ENCODE peak calls at places on chromosomes 1 and 21, in nine cellular contexts. F, U, N, R, J, C, T, L and Q are unnamed samples.

GRCh38 chr1:103948526-103948925 is 198.8 kb downstream of the AMY1C start:
- DNase-seq in T (no peak), C (no peak), N (no peak), R (no peak), J (no peak), L (no peak), F (no peak), U (no peak), Q (no peak)

GRCh38 chr1:94298861-94299260 is 61.5 kb upstream of the ARHGAP29 start:
- DNase-seq in R (no peak), N (no peak), U (no peak), J (no peak), C (no peak), T (no peak), L (peak), F (no peak), Q (no peak)

GRCh38 chr1:84257617-84258016 is 43.9 kb upstream of the SAMD13 start:
- DNase-seq in J (no peak), N (no peak), L (peak), R (no peak), T (no peak), F (no peak), U (no peak), C (no peak), Q (no peak)

GRCh38 chr1:193325771-193326170 is 139.4 kb upstream of the B3GALT2 start:
- DNase-seq in C (no peak), N (no peak), R (no peak), U (no peak), T (no peak), J (peak), F (no peak), L (no peak), Q (no peak)

GRCh38 chr1:161330346-161330745 is 16.2 kb downstream of the SDHC start:
- DNase-seq in J (no peak), F (no peak), C (no peak), T (no peak), R (no peak), U (no peak), N (no peak), L (no peak), Q (no peak)

GRCh38 chr1:45929257-45929687 is 125.9 kb downstream of the MAST2 start:
- DNase-seq in C (no peak), J (peak), R (no peak), U (peak), L (peak), T (no peak), N (no peak), F (no peak), Q (no peak)

GRCh38 chr1:17184161-17184665 is 20.7 kb upstream of the PADI1 start:
- DNase-seq in L (no peak), U (no peak), C (no peak), J (no peak), N (no peak), R (no peak), T (no peak), F (no peak), Q (no peak)

GRCh38 chr1:112061852-112062451 is 72.5 kb upstream of the KCND3 start:
- DNase-seq in N (no peak), R (no peak), J (no peak), T (no peak), U (no peak), L (no peak), F (no peak), C (no peak), Q (no peak)

GRCh38 chr1:149995927-149996326 is 14.6 kb downstream of the OTUD7B start:
- DNase-seq in L (no peak), T (no peak), N (no peak), U (no peak), F (no peak), R (no peak), J (peak), C (no peak), Q (no peak)

DNA sequence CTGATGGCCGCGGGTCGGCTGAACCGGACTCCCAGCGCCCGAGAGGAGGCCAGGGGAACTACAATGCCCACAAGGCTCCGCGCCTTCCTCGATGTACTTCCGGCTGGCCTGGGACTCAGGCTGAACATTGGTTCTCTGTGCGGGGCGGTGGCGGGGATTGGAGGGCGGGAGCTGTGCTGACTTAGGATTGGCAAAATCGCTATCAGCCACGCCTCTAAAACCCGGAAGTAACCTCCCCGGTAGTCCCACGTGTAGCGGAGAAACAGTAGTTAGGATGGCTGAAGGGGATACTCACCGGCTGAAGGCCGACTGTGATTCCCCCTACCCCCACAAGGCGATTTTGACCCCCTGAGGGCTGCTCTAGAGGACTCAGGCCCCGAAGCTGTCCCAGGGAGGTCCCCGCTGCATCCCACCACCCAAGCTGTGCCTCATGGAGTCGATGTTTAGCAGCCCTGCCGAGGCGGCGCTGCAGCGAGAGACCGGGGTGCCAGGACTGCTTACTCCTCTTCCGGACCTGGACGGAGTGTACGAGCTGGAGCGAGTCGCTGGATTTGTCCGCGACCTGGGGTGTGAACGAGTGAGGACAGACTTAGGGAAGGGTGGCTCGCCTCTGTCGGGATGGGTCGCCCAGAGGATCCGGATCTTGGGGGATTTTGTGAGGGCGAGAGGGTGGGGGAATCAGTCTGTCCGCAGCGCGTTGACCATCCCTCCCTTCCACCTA is at the start of gene DPH2:
- DNase-seq in J (peak), L (peak), C (peak), U (peak), F (peak), T (peak), N (peak), R (peak), Q (peak)
- TF ChIP-seq CTCF in J (no peak), L (peak), C (peak), U (peak), F (no peak), T (no peak), N (peak), R (no peak), Q (no peak)

GRCh38 chr1:53359934-53360276 is 32.0 kb upstream of the LRP8 start:
- DNase-seq in R (no peak), C (no peak), U (no peak), T (no peak), N (no peak), J (no peak), L (no peak), F (no peak), Q (no peak)

GRCh38 chr1:53361541-53361961 is 33.7 kb upstream of the LRP8 start:
- DNase-seq in F (no peak), L (no peak), C (no peak), R (no peak), T (no peak), N (peak), J (no peak), U (no peak), Q (no peak)

GRCh38 chr1:53365405-53366063 is 37.7 kb upstream of the LRP8 start:
- DNase-seq in L (peak), N (peak), J (no peak), T (no peak), U (no peak), C (no peak), R (no peak), F (no peak), Q (no peak)

GRCh38 chr1:53362270-53362669 is 34.4 kb upstream of the LRP8 start:
- DNase-seq in T (no peak), C (no peak), R (no peak), J (no peak), N (peak), U (no peak), F (no peak), L (no peak), Q (no peak)

DNA sequence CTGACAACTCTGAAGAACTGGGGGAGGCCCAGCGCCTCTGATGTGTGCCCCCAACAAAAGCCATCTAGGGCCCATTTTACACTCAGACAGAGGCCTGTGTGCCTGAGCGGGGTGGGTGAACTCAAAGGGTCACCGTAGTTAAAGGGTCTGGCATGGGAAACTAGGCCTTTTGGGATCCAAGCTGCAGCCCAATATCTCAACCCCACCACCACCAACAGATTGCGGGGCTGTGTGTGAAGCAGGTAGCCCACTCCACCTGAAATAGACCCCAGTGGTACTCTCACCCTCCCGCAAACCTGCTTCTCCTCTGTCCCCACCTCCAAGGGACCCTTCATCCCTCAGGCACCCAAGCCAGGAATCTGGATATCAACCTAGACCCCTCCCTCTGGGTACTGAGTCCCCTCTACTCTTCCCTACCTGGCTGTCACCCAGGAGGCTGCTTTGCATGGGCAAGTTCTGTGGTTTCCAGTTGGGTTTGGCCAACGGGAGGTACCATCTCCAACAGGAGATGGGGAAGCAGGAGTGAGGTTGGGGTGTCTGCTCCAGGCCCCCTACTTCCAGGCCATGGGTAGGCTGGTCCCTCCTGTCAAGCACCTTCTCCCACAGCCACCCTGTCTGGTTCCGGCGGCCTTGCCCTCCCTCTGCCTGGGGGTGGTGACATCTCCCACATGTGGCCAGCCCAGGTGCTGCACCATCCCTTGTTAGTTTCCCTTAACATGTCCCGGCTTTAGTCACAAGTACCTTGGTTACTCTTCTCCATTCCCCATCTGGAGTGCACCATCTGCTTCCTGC is 35.2 kb upstream of the LRP8 start:
- DNase-seq in J (no peak), C (no peak), U (no peak), R (no peak), N (peak), T (no peak), L (no peak), F (no peak), Q (no peak)
- TF ChIP-seq CTCF in J (no peak), C (no peak), U (no peak), R (no peak), N (no peak), T (no peak), L (no peak), F (no peak), Q (no peak)

GRCh38 chr1:199287632-199288031 is 648.8 kb downstream of the PTPRC start:
- DNase-seq in U (no peak), J (no peak), R (no peak), N (no peak), C (no peak), L (no peak), F (no peak), T (no peak), Q (no peak)
- TF ChIP-seq CTCF in U (no peak), J (no peak), R (peak), N (no peak), C (no peak), L (no peak), F (no peak), T (no peak), Q (peak)

GRCh38 chr1:165629131-165629530 is 1.9 kb upstream of the MGST3 start:
- DNase-seq in R (no peak), U (no peak), C (no peak), J (no peak), N (no peak), F (no peak), T (no peak), L (no peak), Q (no peak)

GRCh38 chr1:165630629-165631402 is at the start of gene MGST3:
- DNase-seq in N (peak), T (peak), C (peak), R (peak), L (peak), J (peak), U (peak), F (peak), Q (peak)

GRCh38 chr1:165628127-165628857 is 2.7 kb upstream of the MGST3 start:
- DNase-seq in T (no peak), U (no peak), L (no peak), J (no peak), C (no peak), F (no peak), N (no peak), R (no peak), Q (no peak)

GRCh38 chr1:165631403-165632151 is 543 bp downstream of the MGST3 start:
- DNase-seq in J (peak), U (peak), F (peak), N (no peak), R (peak), L (peak), T (peak), C (peak), Q (peak)

DNA sequence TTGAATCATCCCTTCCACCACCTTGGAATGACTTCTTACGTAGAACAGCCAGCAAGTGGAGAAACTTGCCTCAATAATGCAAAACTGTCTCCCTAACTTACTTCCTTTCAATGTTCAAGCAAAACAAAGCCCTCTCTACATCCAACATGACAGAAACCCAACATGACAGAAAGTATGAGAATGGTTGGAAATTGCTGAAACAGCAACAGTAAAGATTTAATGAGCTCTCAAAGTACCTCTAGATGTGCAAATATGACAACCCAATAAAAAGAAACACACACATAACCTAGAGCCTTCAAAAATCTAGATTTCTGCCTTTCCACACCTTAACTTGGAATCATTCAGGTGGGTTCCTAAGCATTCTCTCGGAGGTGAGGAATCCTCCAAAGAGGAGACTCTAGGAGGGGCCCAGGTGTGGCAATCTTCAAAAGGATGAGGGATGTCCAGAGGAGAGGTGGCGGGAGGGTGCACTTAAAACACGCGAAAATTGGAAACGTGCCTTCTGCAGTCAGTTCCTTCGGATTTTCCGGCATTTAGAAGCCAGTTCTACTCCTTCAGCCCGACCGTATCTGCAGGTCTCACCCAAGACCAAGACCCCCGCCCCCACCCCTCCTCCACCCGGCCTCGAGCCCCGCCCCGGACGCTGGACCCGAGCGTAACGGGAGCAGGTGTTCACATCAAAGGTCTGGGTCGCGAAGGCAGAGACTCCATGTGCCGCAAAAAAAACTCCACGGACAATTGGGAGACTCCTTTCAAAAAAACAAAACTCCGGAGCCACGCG is 996 bp upstream of the MGST3 start:
- DNase-seq in T (no peak), L (no peak), C (no peak), J (no peak), N (no peak), F (no peak), R (no peak), U (no peak), Q (no peak)
- TF ChIP-seq CTCF in T (no peak), L (no peak), C (no peak), J (no peak), N (no peak), F (no peak), R (no peak), U (no peak), Q (no peak)

GRCh38 chr21:44802396-44803153 is 955 bp upstream of the UBE2G2 start:
- DNase-seq in T (peak), L (no peak), F (no peak), J (no peak), U (no peak), C (no peak), N (no peak), R (peak), Q (no peak)
- TF ChIP-seq CTCF in T (no peak), L (no peak), F (no peak), J (no peak), U (no peak), C (no peak), N (no peak), R (no peak), Q (no peak)

DNA sequence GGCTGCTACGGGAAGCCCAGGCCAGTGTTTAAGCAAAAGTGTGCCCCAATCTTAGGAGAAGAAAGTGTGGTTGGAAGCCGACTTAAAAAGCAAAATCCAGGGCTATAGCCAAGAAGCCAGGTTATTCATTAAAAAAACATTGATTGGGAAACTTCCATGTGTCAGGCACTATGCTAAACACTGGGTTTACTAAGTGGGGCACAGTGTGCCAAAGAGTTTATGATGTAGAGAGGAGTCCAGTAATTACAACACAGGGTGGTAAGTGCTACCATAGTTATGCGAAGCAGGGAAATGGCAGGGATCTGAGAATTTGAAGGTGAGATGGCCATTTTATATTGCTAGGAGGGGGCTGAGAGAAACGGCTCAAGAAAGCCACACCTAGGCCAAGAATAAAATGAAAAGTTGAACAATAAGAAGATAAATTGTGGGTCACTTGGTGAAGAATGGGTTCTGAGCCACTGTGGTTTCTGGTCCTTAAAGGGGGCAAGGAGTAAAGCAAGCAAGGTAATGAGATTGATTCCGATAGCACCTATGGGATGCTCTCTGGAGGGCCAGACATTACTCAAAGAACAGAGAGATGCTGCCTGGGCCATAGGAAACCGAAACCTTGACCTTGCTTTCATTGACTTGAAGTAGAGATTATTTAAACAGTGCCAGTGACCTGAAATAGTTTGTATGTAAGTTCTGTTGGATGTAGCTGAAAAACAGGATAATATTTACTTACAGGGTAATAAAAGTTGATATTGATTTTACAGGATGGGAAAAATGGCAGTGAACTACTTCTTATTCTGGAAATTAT is 177.8 kb downstream of the GIPC2 start:
- DNase-seq in U (no peak), J (peak), R (no peak), N (no peak), L (peak), T (no peak), F (peak), C (no peak), Q (no peak)
- TF ChIP-seq CTCF in U (no peak), J (no peak), R (no peak), N (no peak), L (no peak), T (no peak), F (no peak), C (no peak), Q (no peak)

GRCh38 chr21:32977216-32977615 is 48.5 kb upstream of the OLIG2 start:
- DNase-seq in F (no peak), J (no peak), N (peak), U (no peak), L (no peak), T (no peak), R (no peak), C (no peak), Q (no peak)

GRCh38 chr21:32976791-32977190 is 48.9 kb upstream of the OLIG2 start:
- DNase-seq in R (no peak), T (no peak), N (no peak), J (no peak), L (no peak), C (no peak), U (no peak), F (no peak), Q (no peak)

GRCh38 chr21:32981096-32981495 is 44.6 kb upstream of the OLIG2 start:
- DNase-seq in T (no peak), U (no peak), F (no peak), L (no peak), C (no peak), R (no peak), N (no peak), J (no peak), Q (no peak)

GRCh38 chr21:32979598-32980268 is 46.0 kb upstream of the OLIG2 start:
- DNase-seq in U (no peak), C (no peak), F (no peak), N (no peak), L (no peak), R (no peak), J (no peak), T (no peak), Q (no peak)

DNA sequence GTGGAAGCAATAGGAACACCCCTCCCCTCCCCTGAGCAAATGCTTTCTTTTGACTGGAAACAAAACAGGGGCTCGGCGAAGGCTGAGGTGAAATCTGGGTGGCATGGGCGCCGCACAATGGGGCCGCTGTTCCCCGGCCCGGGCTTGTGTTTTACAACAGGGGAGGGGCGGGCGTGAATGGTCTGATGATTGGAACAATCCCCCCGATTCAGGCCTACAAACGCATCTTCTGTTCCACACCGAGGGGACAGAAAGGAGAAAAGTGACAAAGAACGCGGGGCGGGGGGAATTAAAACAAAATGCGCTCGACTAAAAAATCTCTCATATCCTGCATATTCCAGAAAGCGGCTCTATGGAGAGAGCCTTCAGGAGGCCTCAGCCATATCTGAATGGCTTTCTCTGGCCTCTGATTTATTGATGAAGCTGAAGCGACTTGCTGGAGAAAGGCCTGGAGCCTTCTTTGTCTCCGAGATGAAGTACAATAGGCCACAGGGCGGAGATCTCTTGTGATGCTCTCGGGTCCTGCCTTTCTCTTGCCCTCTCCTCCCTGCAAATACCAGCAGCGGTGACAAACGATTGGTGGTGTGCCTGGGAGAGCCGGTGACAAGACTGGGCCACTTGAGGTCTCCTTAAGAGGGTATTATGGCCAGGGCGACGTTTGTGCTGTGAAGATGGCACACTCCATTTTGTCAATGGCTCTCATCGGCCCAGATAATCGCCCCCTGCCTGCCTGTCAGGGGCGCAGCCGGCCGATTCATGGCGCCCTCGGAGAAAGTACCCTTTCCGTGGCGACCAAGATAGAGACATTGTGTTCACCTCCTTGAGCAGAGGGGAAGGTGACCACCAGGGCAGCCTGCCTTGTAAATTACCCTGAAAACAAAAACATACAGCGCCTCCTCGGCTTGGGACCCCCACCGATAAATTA is 47.1 kb upstream of the OLIG2 start:
- DNase-seq in F (no peak), N (peak), L (no peak), U (no peak), C (no peak), R (no peak), T (no peak), J (no peak), Q (peak)
- TF ChIP-seq CTCF in F (no peak), N (no peak), L (no peak), U (no peak), C (no peak), R (no peak), T (no peak), J (no peak), Q (no peak)